ENCODE peak calls at places on chromosomes 11 and 22, in ten cellular contexts. V is non-pigmented ciliary epithelial cell; F is psoas muscle; S is transverse colon; Z is stromal cell of bone marrow; Q is AG10803; A is HEK293T; C is heart right ventricle; P is stimulated activated CD4-positive, alpha-beta T cell treated with anti-CD3 and anti-CD28 coated beads, Interleukin-12 subunit alpha, Interleukin-12 subunit beta, amount 100 ng/mL, for 4 hours; M is fibroblast of mammary gland. D is an unnamed sample.

GRCh38 chr11:18329196-18329870 is 7.0 kb downstream of the GTF2H1 start:
- DNase-seq in Z (no peak), P (no peak), M (no peak), A (no peak), C (no peak), Q (no peak), S (no peak), F (no peak), V (no peak), D (no peak)

GRCh38 chr22:41659941-41660340 is 28.7 kb downstream of the SNU13 start:
- DNase-seq in A (no peak), Q (no peak), S (no peak), F (no peak), Z (no peak), M (no peak), V (no peak), P (no peak), C (peak; percentile 29), D (no peak)

GRCh38 chr11:131674051-131674755 is 303.8 kb downstream of the NTM start:
- DNase-seq in A (peak; percentile 75), S (peak; percentile 56), P (peak; percentile 25), C (peak; percentile 75), V (peak; percentile 68), Z (peak; percentile 63), Q (peak; percentile 88), F (peak; percentile 59), M (peak; percentile 73), D (peak; percentile 83)

GRCh38 chr22:30304495-30305244 is 15.4 kb upstream of the CASTOR1 start:
- DNase-seq in Z (peak; percentile 69), F (no peak), M (no peak), C (peak; percentile 49), V (no peak), Q (no peak), P (no peak), A (no peak), S (peak; percentile 63), D (no peak)

GRCh38 chr11:27582686-27583085 is 76.1 kb upstream of the LIN7C start:
- DNase-seq in M (no peak), Z (no peak), F (no peak), S (no peak), V (no peak), P (no peak), Q (no peak), A (no peak), C (no peak), D (peak; percentile 70)

GRCh38 chr11:70669281-70669680 is 271.0 kb downstream of the CTTN start:
- DNase-seq in Q (no peak), Z (no peak), S (no peak), A (no peak), P (no peak), M (no peak), C (no peak), F (no peak), V (no peak), D (no peak)

GRCh38 chr11:128503231-128503991 is 83.9 kb downstream of the ETS1 start:
- DNase-seq in P (no peak), Q (peak; percentile 95), Z (no peak), S (no peak), F (no peak), C (no peak), V (peak; percentile 79), A (no peak), M (peak; percentile 98), D (peak; percentile 73)

GRCh38 chr22:32203181-32204105 is 1.4 kb downstream of the RFPL2 start:
- DNase-seq in A (no peak), M (no peak), Q (no peak), V (no peak), C (no peak), Z (no peak), S (no peak), F (no peak), P (no peak), D (no peak)

GRCh38 chr11:115505165-115505564 is 950 bp upstream of the CADM1 start:
- DNase-seq in Z (no peak), S (no peak), A (peak; percentile 33), C (no peak), V (no peak), P (no peak), F (no peak), M (no peak), Q (no peak), D (no peak)

GRCh38 chr11:101848262-101848661 is 66.5 kb upstream of the CEP126 start:
- DNase-seq in F (no peak), S (no peak), M (peak; percentile 46), P (no peak), C (no peak), Z (no peak), V (no peak), Q (peak; percentile 28), A (no peak), D (peak; percentile 54)

GRCh38 chr11:2511421-2512369 is 66.9 kb downstream of the KCNQ1 start:
- DNase-seq in M (no peak), C (no peak), Z (no peak), F (no peak), V (no peak), P (no peak), S (peak; percentile 7), A (no peak), Q (peak; percentile 13), D (peak; percentile 28)

GRCh38 chr22:43956805-43957463 is 1.7 kb downstream of the SAMM50 start:
- DNase-seq in Q (no peak), Z (no peak), M (no peak), F (peak; percentile 39), S (no peak), P (no peak), V (no peak), C (no peak), A (no peak), D (no peak)

GRCh38 chr11:18106688-18107087 is 806 bp upstream of the SAAL1 start:
- DNase-seq in A (no peak), M (peak; percentile 64), Z (no peak), S (no peak), P (no peak), V (no peak), Q (no peak), C (no peak), F (no peak), D (no peak)

GRCh38 chr11:2796091-2796490 is 89.5 kb downstream of the CDKN1C start:
- DNase-seq in Z (no peak), Q (no peak), A (no peak), S (peak; percentile 6), F (peak; percentile 5), V (no peak), C (peak; percentile 13), P (no peak), M (no peak), D (no peak)

GRCh38 chr11:113675003-113675471 is 31.1 kb downstream of the TMPRSS5 start:
- DNase-seq in C (no peak), F (no peak), V (peak; percentile 88), M (peak; percentile 97), A (no peak), S (no peak), Q (peak; percentile 91), P (no peak), Z (peak; percentile 94), D (peak; percentile 97)

D was measured in myocyte.